ENCODE peak calls at places on chromosomes 11 and 22, in nine cellular contexts. C is mucosa of gallbladder; X is PC-9; R is stimulated activated CD4-positive, alpha-beta T cell treated with anti-CD3 and anti-CD28 coated beads, Interleukin-12 subunit alpha, Interleukin-12 subunit beta, amount 100 ng/mL, for 24 hours; U is AG04450; S is MCF 10A; B is cardiac fibroblast; Q is CD8-positive, alpha-beta T cell; N is activated T-helper 1 cell treated with anti-CD3 and anti-CD28 coated beads, Interleukin-2, amount 50 U/mL, for 16 hours. F is an unnamed sample.

GRCh38 chr11:1839204-1839923 is 583 bp downstream of the TNNI2 start:
- DNase-seq in Q (no peak), C (no peak), U (no peak), N (no peak), B (no peak), S (no peak), X (no peak), R (no peak), F (no peak)

GRCh38 chr11:62652156-62653006 is 721 bp downstream of the INTS5 start:
- DNase-seq in Q (no peak), U (no peak), C (no peak), S (no peak), N (no peak), R (no peak), X (no peak), B (peak), F (no peak)

GRCh38 chr11:86940122-86940777 is 14.9 kb downstream of the FZD4 start:
- DNase-seq in S (no peak), U (no peak), B (peak), N (no peak), X (no peak), R (no peak), Q (no peak), C (no peak), F (no peak)

GRCh38 chr22:17093081-17093480 is 8.3 kb downstream of the IL17RA start:
- DNase-seq in U (no peak), N (no peak), Q (no peak), X (no peak), S (no peak), R (no peak), C (no peak), B (no peak), F (no peak)

GRCh38 chr11:117835576-117835975 is 11.0 kb upstream of the FXYD2 start:
- DNase-seq in N (no peak), X (no peak), S (no peak), B (no peak), R (no peak), C (no peak), U (no peak), Q (no peak), F (no peak)

GRCh38 chr22:26648011-26648497 is 9.3 kb upstream of the MIAT start:
- DNase-seq in X (no peak), B (no peak), U (no peak), Q (peak), N (no peak), C (no peak), S (no peak), R (no peak), F (no peak)

GRCh38 chr22:21443057-21443734 is 24.0 kb upstream of the TMEM191C start:
- DNase-seq in R (no peak), Q (no peak), S (no peak), X (no peak), B (no peak), U (no peak), N (no peak), C (peak), F (no peak)

GRCh38 chr22:42962295-42963230 is 52.4 kb downstream of the PACSIN2 start:
- DNase-seq in Q (no peak), C (peak), S (no peak), X (peak), N (no peak), U (no peak), B (no peak), R (no peak), F (no peak)

GRCh38 chr11:95387319-95387718 is 156.3 kb upstream of the SESN3 start:
- DNase-seq in C (no peak), N (no peak), S (no peak), X (no peak), B (no peak), R (no peak), Q (no peak), U (no peak), F (no peak)

GRCh38 chr11:60502221-60502775 is 9.7 kb downstream of the MS4A12 start:
- DNase-seq in R (no peak), U (no peak), Q (no peak), X (no peak), B (no peak), N (no peak), S (no peak), C (no peak), F (no peak)

GRCh38 chr11:124863826-124864165 is 1.4 kb upstream of the ROBO3 start:
- DNase-seq in N (no peak), R (no peak), B (no peak), S (no peak), U (no peak), Q (no peak), C (no peak), X (no peak), F (no peak)

GRCh38 chr22:46187862-46188261 is 37.5 kb downstream of the PPARA start:
- DNase-seq in X (no peak), R (no peak), N (no peak), C (no peak), Q (no peak), S (no peak), U (no peak), B (no peak), F (no peak)

GRCh38 chr11:122095950-122096942 is 19.8 kb downstream of the BLID start:
- DNase-seq in Q (no peak), S (peak), N (no peak), R (no peak), X (no peak), B (peak), U (no peak), C (no peak), F (no peak)

GRCh38 chr11:117096140-117096972 is 1.9 kb downstream of the SIK3 start:
- DNase-seq in X (no peak), R (no peak), U (no peak), S (peak), C (no peak), B (no peak), N (peak), Q (peak), F (peak)

GRCh38 chr22:30031328-30031727 is 48.9 kb upstream of the HORMAD2 start:
- DNase-seq in Q (no peak), N (no peak), X (no peak), R (no peak), U (no peak), B (no peak), S (no peak), C (no peak), F (no peak)

GRCh38 chr11:126155402-126156187 is 55.9 kb downstream of the RPUSD4 start:
- DNase-seq in R (no peak), Q (no peak), N (no peak), X (no peak), U (no peak), B (no peak), C (no peak), S (no peak), F (no peak)

GRCh38 chr11:12507391-12507790 is 130.0 kb downstream of the PARVA start:
- DNase-seq in Q (no peak), R (no peak), C (no peak), U (no peak), N (no peak), S (no peak), B (no peak), X (no peak), F (no peak)

GRCh38 chr11:129317564-129317963 is 58.1 kb upstream of the BARX2 start:
- DNase-seq in R (no peak), X (no peak), S (peak), Q (no peak), B (no peak), N (no peak), C (peak), U (no peak), F (no peak)

GRCh38 chr22:48102581-48102980 is 1340.1 kb downstream of the TBC1D22A start:
- DNase-seq in U (no peak), C (no peak), S (no peak), R (no peak), X (no peak), N (no peak), B (no peak), Q (no peak), F (no peak)

GRCh38 chr22:19271856-19272535 is 19.5 kb downstream of the CLTCL1 start:
- DNase-seq in U (peak), Q (no peak), X (no peak), S (peak), R (no peak), B (peak), C (no peak), N (no peak), F (no peak)

GRCh38 chr11:565921-566509 is 5.2 kb downstream of the RASSF7 start:
- DNase-seq in S (no peak), U (no peak), N (no peak), X (no peak), R (no peak), C (no peak), Q (no peak), B (no peak), F (no peak)

GRCh38 chr11:47328449-47329390 is 23.8 kb downstream of the MYBPC3 start:
- DNase-seq in N (no peak), R (no peak), B (no peak), C (no peak), Q (no peak), S (no peak), X (no peak), U (no peak), F (peak)

GRCh38 chr22:24996420-24996952 is 44.0 kb downstream of the KIAA1671 start:
- DNase-seq in R (no peak), Q (no peak), X (peak), B (no peak), U (no peak), N (no peak), C (no peak), S (peak), F (no peak)

GRCh38 chr11:128399186-128399585 is 188.2 kb downstream of the ETS1 start:
- DNase-seq in N (no peak), Q (no peak), R (no peak), X (no peak), C (no peak), S (no peak), B (peak), U (no peak), F (peak)

GRCh38 chr11:76602431-76602861 is 68.1 kb downstream of the LRRC32 start:
- DNase-seq in X (no peak), R (no peak), C (no peak), B (peak), Q (no peak), U (no peak), N (no peak), S (no peak), F (no peak)

GRCh38 chr11:128719556-128719824 is 25.6 kb downstream of the FLI1 start:
- DNase-seq in X (no peak), Q (no peak), B (no peak), C (no peak), R (no peak), N (no peak), U (no peak), S (no peak), F (no peak)

GRCh38 chr11:89293966-89294679 is 116.4 kb downstream of the TYR start:
- DNase-seq in S (no peak), N (no peak), X (no peak), C (no peak), B (peak), R (no peak), Q (no peak), U (no peak), F (no peak)

GRCh38 chr22:50699754-50700386 is 27.2 kb downstream of the SHANK3 start:
- DNase-seq in U (no peak), B (no peak), S (no peak), Q (no peak), N (no peak), R (no peak), X (no peak), C (no peak), F (no peak)

GRCh38 chr11:11243790-11244469 is 109.1 kb downstream of the CSNK2A3 start:
- DNase-seq in C (no peak), X (no peak), Q (peak), N (no peak), B (peak), U (no peak), R (peak), S (peak), F (peak)